ENCODE peak calls at places on chromosomes 11 and 22, in five cellular contexts. Q, Z, U, F and N are unnamed samples.

GRCh38 chr11:59899532-59899931 is 20.9 kb downstream of the OOSP3 start:
- DNase-seq in F (no peak), Z (no peak), Q (no peak), U (peak), N (no peak)

GRCh38 chr11:68998390-68998911 is 14.6 kb downstream of the MRGPRF start:
- DNase-seq in Z (no peak), F (no peak), Q (peak), U (no peak), N (no peak)

GRCh38 chr22:33202455-33202854 is 144.3 kb upstream of the SYN3 start:
- DNase-seq in Q (no peak), Z (no peak), U (no peak), F (no peak), N (no peak)

GRCh38 chr11:45266693-45267451 is 19.3 kb downstream of the SYT13 start:
- DNase-seq in Z (no peak), Q (no peak), U (no peak), F (no peak), N (no peak)

GRCh38 chr22:46619830-46620501 is at the start of gene GRAMD4:
- DNase-seq in Q (peak), Z (no peak), F (no peak), U (no peak), N (peak)

GRCh38 chr22:20721409-20722218 is 52.3 kb upstream of the SERPIND1 start:
- DNase-seq in Z (no peak), U (no peak), F (no peak), Q (no peak), N (no peak)

GRCh38 chr11:33942954-33943353 is 51.1 kb upstream of the LMO2 start:
- DNase-seq in Q (peak), Z (no peak), F (peak), U (peak), N (peak)

GRCh38 chr11:126842038-126842437 is 158.5 kb downstream of the KIRREL3 start:
- DNase-seq in U (peak), F (no peak), Q (no peak), Z (no peak), N (peak)

GRCh38 chr11:74090701-74091100 is 80.1 kb downstream of the C2CD3 start:
- DNase-seq in F (no peak), Z (no peak), U (peak), Q (no peak), N (peak)